ENCODE peak calls at places on chromosomes 5 and 9, in six cellular contexts. X is fibroblast of villous mesenchyme, M is thoracic aorta, U is LNCaP clone FGC, Z is AG04450, J is body of pancreas. C is an unnamed sample.

GRCh38 chr5:32714836-32715235 is 3.7 kb downstream of the NPR3 start:
- DNase-seq in J (no peak), Z (no peak), U (no peak), M (no peak), X (no peak), C (no peak)

GRCh38 chr9:136624184-136624951 is 38.3 kb upstream of the EGFL7 start:
- DNase-seq in J (no peak), Z (no peak), M (no peak), U (no peak), X (no peak), C (no peak)

GRCh38 chr9:137038916-137039315 is 7.0 kb upstream of the FUT7 start:
- DNase-seq in M (no peak), J (no peak), Z (no peak), U (no peak), X (no peak), C (no peak)

GRCh38 chr9:15240927-15241326 is 66.1 kb downstream of the TTC39B start:
- DNase-seq in M (no peak), J (no peak), U (no peak), X (no peak), Z (no peak), C (no peak)

GRCh38 chr9:5186416-5187169 is 1.2 kb upstream of the INSL6 start:
- DNase-seq in J (peak; percentile 60), Z (peak; percentile 41), U (peak; percentile 69), M (no peak), X (peak; percentile 71), C (peak; percentile 24)

GRCh38 chr9:113005777-113006176 is 6.2 kb downstream of the ZNF883 start:
- DNase-seq in U (peak; percentile 8), Z (no peak), X (no peak), J (no peak), M (no peak), C (no peak)

GRCh38 chr9:112037281-112038016 is 137.6 kb downstream of the SUSD1 start:
- DNase-seq in M (no peak), Z (peak; percentile 53), X (peak; percentile 77), U (no peak), J (no peak), C (peak; percentile 95)

GRCh38 chr5:163177971-163178370 is 259.4 kb upstream of the CCNG1 start:
- DNase-seq in U (no peak), M (no peak), X (no peak), Z (no peak), J (no peak), C (no peak)

GRCh38 chr5:60705144-60705543 is 5.2 kb upstream of the DEPDC1B start:
- DNase-seq in M (no peak), Z (no peak), U (no peak), X (no peak), J (no peak), C (no peak)

GRCh38 chr9:98520221-98520920 is 188.4 kb downstream of the GABBR2 start:
- DNase-seq in Z (no peak), J (no peak), X (no peak), M (no peak), U (no peak), C (no peak)

GRCh38 chr9:87111010-87111409 is 163.7 kb upstream of the GAS1 start:
- DNase-seq in X (no peak), J (no peak), M (no peak), Z (no peak), U (no peak), C (no peak)

GRCh38 chr9:108434036-108434435 is 421.8 kb downstream of the ACTL7B start:
- DNase-seq in M (no peak), X (peak; percentile 14), J (no peak), Z (no peak), U (no peak), C (no peak)

GRCh38 chr5:125152036-125152435 is 405.6 kb upstream of the ZNF608 start:
- DNase-seq in M (no peak), Z (no peak), X (no peak), U (no peak), J (no peak), C (no peak)

GRCh38 chr5:132353593-132353992 is 15.9 kb upstream of the SLC22A5 start:
- DNase-seq in J (no peak), X (no peak), Z (no peak), U (no peak), M (no peak), C (no peak)

GRCh38 chr5:16886366-16886736 is 49.7 kb downstream of the MYO10 start:
- DNase-seq in J (no peak), X (peak; percentile 97), U (no peak), Z (peak; percentile 39), M (no peak), C (no peak)

GRCh38 chr9:135223831-135224230 is 136.4 kb downstream of the OLFM1 start:
- DNase-seq in Z (no peak), U (no peak), X (no peak), M (no peak), J (peak; percentile 10), C (no peak)

GRCh38 chr9:32969270-32969669 is 32.2 kb downstream of the APTX start:
- DNase-seq in Z (no peak), X (no peak), U (no peak), M (no peak), J (no peak), C (no peak)

GRCh38 chr5:15592728-15593127 is 92.7 kb downstream of the FBXL7 start:
- DNase-seq in X (peak; percentile 42), Z (no peak), J (no peak), M (no peak), U (no peak), C (no peak)

GRCh38 chr9:128066713-128067621 is at the start of gene NAIF1:
- DNase-seq in U (peak; percentile 99), Z (peak; percentile 99), X (peak; percentile 100), J (peak; percentile 97), M (peak; percentile 89), C (peak; percentile 99)

GRCh38 chr5:34007675-34008600 is at the start of gene AMACR:
- DNase-seq in M (peak; percentile 42), J (peak; percentile 94), X (peak; percentile 93), U (peak; percentile 72), Z (peak; percentile 72), C (peak; percentile 66)

GRCh38 chr5:79240561-79240960 is 4.6 kb downstream of the JMY start:
- DNase-seq in Z (no peak), U (peak; percentile 90), M (no peak), X (no peak), J (no peak), C (no peak)

GRCh38 chr5:140126315-140127012 is 727 bp downstream of the IGIP start:
- DNase-seq in X (no peak), U (peak; percentile 95), Z (no peak), J (no peak), M (no peak), C (no peak)

DNA sequence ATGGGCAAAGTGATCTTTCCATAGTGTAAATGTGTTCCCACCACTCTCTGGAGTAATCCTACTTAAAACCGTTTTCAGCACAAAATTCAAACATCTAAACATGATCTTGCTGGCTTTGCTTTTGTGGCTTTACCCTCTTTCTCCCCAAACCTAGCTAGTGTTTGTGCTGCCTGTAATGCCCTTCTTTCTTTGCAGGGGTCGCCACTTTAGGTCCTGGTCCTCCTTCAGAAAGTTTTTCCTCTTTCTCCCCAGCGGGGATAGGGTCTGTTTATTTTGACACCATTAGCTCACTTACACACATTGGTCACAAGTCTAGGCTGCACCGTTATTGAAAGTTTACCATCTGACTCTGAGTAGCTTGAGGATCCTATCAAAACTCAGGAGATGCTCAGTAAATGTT is 736 bp upstream of the HSD17B4 start:
- DNase-seq in M (no peak), Z (no peak), J (no peak), X (no peak), U (no peak), C (no peak)
- TF ChIP-seq CTCF in M (no peak), Z (no peak), J (no peak), X (no peak), U (no peak), C (no peak)

GRCh38 chr9:83218411-83219090 is 155.6 kb upstream of the RASEF start:
- DNase-seq in Z (no peak), M (no peak), U (no peak), X (no peak), J (peak; percentile 22), C (no peak)
- H3K4me3 ChIP-seq in Z (no peak overlapping the region), M (peak overlapping the region; percentile 72), U (peak overlapping the region; percentile 84), X (peak overlapping the region; percentile 70), J (no peak overlapping the region), C (no peak overlapping the region)

GRCh38 chr5:115584501-115584900 is 17.8 kb downstream of the TICAM2 start:
- DNase-seq in U (no peak), X (no peak), J (no peak), Z (no peak), M (no peak), C (no peak)

GRCh38 chr5:115588640-115589039 is 13.6 kb downstream of the TICAM2 start:
- DNase-seq in X (no peak), M (no peak), U (no peak), J (no peak), Z (no peak), C (no peak)

GRCh38 chr5:115589043-115589442 is 13.2 kb downstream of the TICAM2 start:
- DNase-seq in X (peak; percentile 64), J (no peak), U (peak; percentile 75), Z (no peak), M (no peak), C (no peak)

GRCh38 chr5:115585265-115585664 is 17.0 kb downstream of the TICAM2 start:
- DNase-seq in J (no peak), Z (no peak), U (no peak), M (no peak), X (no peak), C (no peak)

DNA sequence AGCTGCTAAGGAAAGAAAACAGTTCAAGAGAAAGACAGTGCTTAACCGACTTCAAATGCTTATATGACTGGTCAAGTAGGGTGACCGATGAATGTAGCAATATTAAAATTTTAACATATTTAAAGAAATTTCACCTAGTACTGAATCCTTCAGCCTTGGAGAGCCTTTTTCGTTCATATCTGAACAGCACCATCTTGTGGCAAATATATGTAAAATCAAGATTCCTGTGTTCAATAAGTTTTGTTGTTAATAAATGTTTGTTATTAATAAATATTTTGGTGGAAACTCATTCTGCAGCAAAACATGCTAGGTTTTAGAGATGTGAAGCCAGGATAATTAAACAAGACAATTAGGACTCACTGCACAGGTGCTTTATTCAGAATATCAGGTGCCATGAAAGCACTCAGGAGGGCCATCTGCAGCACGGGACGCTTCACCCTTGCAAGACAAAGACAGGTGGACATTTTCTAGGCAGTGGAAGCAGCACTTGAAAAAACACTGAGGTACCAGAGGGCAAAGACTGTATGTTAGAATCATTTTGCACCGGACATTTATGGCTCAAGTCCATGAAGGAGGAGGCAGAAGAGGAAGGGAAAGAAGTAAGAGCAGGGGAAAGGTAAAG is 15.6 kb downstream of the TICAM2 start:
- DNase-seq in M (no peak), J (no peak), U (no peak), X (peak; percentile 44), Z (no peak), C (no peak)
- TF ChIP-seq CTCF in M (peak; percentile 49), J (peak; percentile 16), U (peak; percentile 40), X (peak; percentile 52), Z (peak; percentile 44), C (peak; percentile 22)

GRCh38 chr5:6434737-6435136 is 13.9 kb upstream of the UBE2QL1 start:
- DNase-seq in X (no peak), Z (no peak), M (no peak), U (no peak), J (no peak), C (no peak)
- H3K4me3 ChIP-seq in X (no peak overlapping the region), Z (no peak overlapping the region), M (no peak overlapping the region), U (no peak overlapping the region), J (no peak overlapping the region), C (no peak overlapping the region)

GRCh38 chr5:53243403-53243802 is 133.8 kb upstream of the MOCS2 start:
- DNase-seq in Z (no peak), U (no peak), J (no peak), X (no peak), M (no peak), C (no peak)
- TF ChIP-seq CTCF in Z (no peak), U (no peak), J (no peak), X (no peak), M (no peak), C (no peak)